ENCODE peak calls at places on chromosome 17, in seven cellular contexts. E is astrocyte of the cerebellum, L is upper lobe of right lung, P is kidney, T is AG04449, C is aorta, W is uterus. K is an unnamed sample.

GRCh38 chr17:77186141-77186604 is 45.4 kb downstream of the SEC14L1 start:
- DNase-seq in C (no peak), T (no peak), L (no peak), W (no peak), P (peak), E (no peak), K (peak)

GRCh38 chr17:73401911-73402310 is 90.1 kb upstream of the CDC42EP4 start:
- DNase-seq in W (no peak), C (no peak), P (peak), T (no peak), E (peak), L (no peak), K (peak)

GRCh38 chr17:3875317-3875716 is 17.5 kb downstream of the CAMKK1 start:
- DNase-seq in C (no peak), L (no peak), W (no peak), P (no peak), T (no peak), E (no peak), K (no peak)

GRCh38 chr17:2172447-2172938 is 117.6 kb downstream of the HIC1 start:
- DNase-seq in W (peak), C (no peak), P (no peak), L (no peak), T (no peak), E (peak), K (no peak)

GRCh38 chr17:45312477-45313418 is 4.1 kb downstream of the MAP3K14 start:
- DNase-seq in W (no peak), L (no peak), T (no peak), E (no peak), P (no peak), C (no peak), K (peak)

GRCh38 chr17:79776378-79777165 is 1.4 kb upstream of the CBX2 start:
- DNase-seq in T (no peak), P (peak), C (peak), W (no peak), L (no peak), E (no peak), K (no peak)

GRCh38 chr17:1072551-1072961 is 75.6 kb downstream of the TIMM22 start:
- DNase-seq in L (no peak), W (no peak), E (no peak), C (peak), T (no peak), P (peak), K (no peak)

GRCh38 chr17:58335061-58335731 is 6.6 kb upstream of the TSPOAP1 start:
- DNase-seq in L (peak), C (peak), T (no peak), W (no peak), P (peak), E (no peak), K (peak)

GRCh38 chr17:56928586-56928985 is 14.7 kb upstream of the TRIM25 start:
- DNase-seq in T (no peak), C (no peak), P (no peak), W (no peak), E (no peak), L (no peak), K (no peak)

GRCh38 chr17:19958023-19958422 is 19.6 kb downstream of the AKAP10 start:
- DNase-seq in L (no peak), C (no peak), W (no peak), E (peak), T (peak), P (no peak), K (no peak)

GRCh38 chr17:14307560-14308024 is 6.7 kb downstream of the HS3ST3B1 start:
- DNase-seq in L (no peak), E (no peak), W (no peak), T (peak), C (no peak), P (no peak), K (no peak)

GRCh38 chr17:48486557-48486956 is 44.3 kb downstream of the HOXB1 start:
- DNase-seq in T (peak), C (no peak), W (no peak), L (no peak), E (peak), P (peak), K (peak)

GRCh38 chr17:67663445-67663844 is 54.3 kb upstream of the NOL11 start:
- DNase-seq in W (no peak), P (no peak), L (no peak), C (no peak), E (no peak), T (no peak), K (no peak)

GRCh38 chr17:32458367-32458766 is 14.1 kb downstream of the PSMD11 start:
- DNase-seq in L (no peak), T (no peak), W (no peak), E (no peak), C (no peak), P (no peak), K (no peak)
- H3K4me3 ChIP-seq in L (no peak), T (no peak), W (no peak), E (no peak), C (no peak), P (no peak), K (no peak)

GRCh38 chr17:64778102-64778366 is 115.9 kb upstream of the SMURF2 start:
- DNase-seq in W (no peak), L (no peak), T (no peak), P (no peak), C (no peak), E (no peak), K (no peak)

GRCh38 chr17:64775701-64776570 is 113.8 kb upstream of the SMURF2 start:
- DNase-seq in C (no peak), T (no peak), L (no peak), W (no peak), P (peak), E (no peak), K (no peak)

GRCh38 chr17:64779344-64780095 is 117.4 kb upstream of the SMURF2 start:
- DNase-seq in E (no peak), T (no peak), C (peak), L (peak), P (no peak), W (no peak), K (no peak)

GRCh38 chr17:64778367-64779290 is 116.5 kb upstream of the SMURF2 start:
- DNase-seq in L (peak), T (no peak), C (peak), P (peak), W (no peak), E (no peak), K (peak)

DNA sequence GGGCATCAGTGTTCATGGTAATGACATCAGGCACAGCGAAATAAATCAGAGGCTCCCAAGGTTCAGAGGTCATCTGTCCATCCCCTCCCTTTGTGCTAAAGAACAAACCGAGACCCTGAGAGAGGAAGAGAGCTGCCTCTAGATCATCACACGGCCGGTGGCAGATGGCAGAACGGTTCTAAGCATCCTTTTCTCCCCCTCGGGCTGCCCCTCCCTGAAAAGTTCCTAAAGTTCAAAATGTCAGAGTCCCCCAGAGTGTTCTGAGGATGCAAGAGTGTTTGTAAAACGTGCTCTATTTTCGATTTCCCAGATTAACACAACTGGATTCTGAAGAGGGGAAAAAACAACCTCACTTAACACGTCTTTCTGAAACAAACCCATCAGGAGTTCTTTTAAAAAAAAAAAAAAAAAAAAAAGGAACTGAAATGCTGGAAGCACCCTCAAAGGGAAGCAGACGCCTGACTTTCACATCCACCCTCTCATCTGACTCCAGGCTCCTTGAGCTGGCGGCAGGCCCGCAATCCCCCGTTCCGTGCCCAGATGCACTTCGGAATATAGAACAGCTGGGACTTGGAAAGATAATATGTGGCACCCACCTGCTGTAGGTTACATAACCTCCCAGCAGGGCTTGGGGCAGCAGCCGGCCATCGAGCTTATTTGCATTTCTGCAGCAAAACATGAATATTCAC is 115.5 kb upstream of the SMURF2 start:
- DNase-seq in L (peak), W (no peak), T (no peak), E (no peak), C (no peak), P (peak), K (peak)
- H3K4me3 ChIP-seq in L (peak), W (peak), T (no peak), E (no peak), C (no peak), P (no peak), K (peak)

GRCh38 chr17:71975331-71975801 is 145.5 kb upstream of the SOX9 start:
- DNase-seq in L (no peak), C (peak), P (peak), T (no peak), E (peak), W (peak), K (no peak)
- H3K4me3 ChIP-seq in L (peak), C (peak), P (no peak), T (peak), E (peak), W (peak), K (no peak)

GRCh38 chr17:50558581-50558954 is 1.9 kb upstream of the CACNA1G start:
- DNase-seq in P (no peak), L (no peak), T (no peak), W (no peak), E (no peak), C (no peak), K (no peak)
- H3K4me3 ChIP-seq in P (no peak), L (no peak), T (no peak), W (no peak), E (no peak), C (no peak), K (no peak)

GRCh38 chr17:40517981-40518380 is 16.6 kb upstream of the TNS4 start:
- DNase-seq in L (peak), T (no peak), E (no peak), W (no peak), P (no peak), C (peak), K (no peak)
- H3K4me3 ChIP-seq in L (no peak), T (no peak), E (no peak), W (no peak), P (no peak), C (no peak), K (no peak)

DNA sequence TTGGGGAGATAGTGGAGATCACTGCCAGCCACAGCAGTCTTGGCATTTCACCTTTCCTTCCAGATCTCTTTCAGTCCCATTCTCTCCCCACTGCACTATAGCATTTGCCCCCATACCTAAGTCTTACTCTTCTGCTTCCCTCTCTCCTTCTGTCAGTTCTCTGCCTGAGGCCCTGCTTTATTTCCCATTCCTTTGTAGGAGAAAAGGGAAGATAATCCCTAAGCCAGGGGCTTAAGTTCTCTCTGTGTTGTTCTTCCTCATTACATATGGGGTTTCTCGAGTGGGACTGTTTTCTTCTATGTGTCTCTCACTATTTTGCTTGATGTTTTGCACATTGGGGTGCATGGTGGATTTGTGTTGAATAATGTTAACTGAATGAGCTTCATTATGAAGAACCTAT is 6.4 kb downstream of the KDM6B start:
- DNase-seq in E (no peak), W (no peak), L (no peak), P (no peak), C (no peak), T (no peak), K (no peak)
- H3K4me3 ChIP-seq in E (no peak), W (no peak), L (no peak), P (no peak), C (no peak), T (peak), K (no peak)

GRCh38 chr17:28900986-28901726 is 1.7 kb downstream of the DHRS13 start:
- DNase-seq in L (peak), P (no peak), C (no peak), W (no peak), T (no peak), E (no peak), K (no peak)
- H3K4me3 ChIP-seq in L (no peak), P (peak), C (no peak), W (no peak), T (no peak), E (no peak), K (peak)

GRCh38 chr17:64497565-64498035 is 746 bp upstream of the POLG2 start:
- DNase-seq in E (no peak), W (no peak), L (no peak), P (no peak), C (no peak), T (no peak), K (no peak)
- H3K4me3 ChIP-seq in E (peak), W (peak), L (peak), P (peak), C (peak), T (peak), K (peak)

GRCh38 chr17:61462734-61463067 is 10.5 kb downstream of the TBX4 start:
- DNase-seq in E (no peak), L (no peak), P (no peak), C (no peak), T (no peak), W (no peak), K (no peak)

GRCh38 chr17:61463068-61463980 is 11.1 kb downstream of the TBX4 start:
- DNase-seq in E (no peak), T (no peak), P (no peak), C (peak), L (peak), W (no peak), K (no peak)

GRCh38 chr17:61461586-61461966 is 9.4 kb downstream of the TBX4 start:
- DNase-seq in P (no peak), L (no peak), C (no peak), W (no peak), T (no peak), E (no peak), K (no peak)

GRCh38 chr17:61460796-61461585 is 8.8 kb downstream of the TBX4 start:
- DNase-seq in E (no peak), T (no peak), P (no peak), W (no peak), C (no peak), L (no peak), K (no peak)

GRCh38 chr17:61461967-61462733 is 9.9 kb downstream of the TBX4 start:
- DNase-seq in P (no peak), T (no peak), C (peak), W (no peak), E (no peak), L (no peak), K (no peak)
- H3K4me3 ChIP-seq in P (no peak), T (peak), C (no peak), W (no peak), E (peak), L (peak), K (no peak)